ENCODE peak calls at places on chromosomes 6 and 20, in nine cellular contexts. M, V, B, D, L, U, S, E and I are unnamed samples.

GRCh38 chr6:33772114-33772830 is 16.7 kb downstream of the LEMD2 start:
- DNase-seq in M (peak), V (no peak), B (no peak), D (no peak), L (no peak), U (no peak), S (no peak), E (no peak), I (no peak)

GRCh38 chr6:123810214-123810613 is 6.5 kb downstream of the NKAIN2 start:
- DNase-seq in M (no peak), V (no peak), B (no peak), D (no peak), L (no peak), U (no peak), S (no peak), E (no peak), I (no peak)

GRCh38 chr6:13544454-13545186 is 29.8 kb upstream of the SIRT5 start:
- DNase-seq in M (no peak), V (no peak), B (no peak), D (no peak), L (no peak), U (no peak), S (no peak), E (no peak), I (no peak)

GRCh38 chr6:11601776-11602605 is 64.4 kb downstream of the TMEM170B start:
- DNase-seq in M (no peak), V (no peak), B (no peak), D (no peak), L (no peak), U (no peak), S (no peak), E (no peak), I (no peak)

GRCh38 chr6:112241820-112242443 is 12.4 kb downstream of the LAMA4 start:
- DNase-seq in M (no peak), V (no peak), B (no peak), D (no peak), L (no peak), U (no peak), S (no peak), E (no peak), I (no peak)

GRCh38 chr6:72769459-72770125 is 147.7 kb downstream of the KCNQ5 start:
- DNase-seq in M (no peak), V (no peak), B (no peak), D (no peak), L (no peak), U (no peak), S (no peak), E (no peak), I (no peak)

GRCh38 chr6:72553531-72554202 is 68.2 kb upstream of the KCNQ5 start:
- DNase-seq in M (peak), V (no peak), B (no peak), D (no peak), L (peak), U (no peak), S (no peak), E (peak), I (no peak)

GRCh38 chr6:33719326-33719987 is 8.0 kb upstream of the UQCC2 start:
- DNase-seq in M (no peak), V (no peak), B (no peak), D (no peak), L (no peak), U (peak), S (no peak), E (no peak), I (no peak)

GRCh38 chr6:5115168-5115567 is 30.0 kb downstream of the PPP1R3G start:
- DNase-seq in M (peak), V (peak), B (no peak), D (peak), L (peak), U (no peak), S (peak), E (no peak), I (no peak)

GRCh38 chr6:37047933-37048850 is 42.7 kb downstream of the FGD2 start:
- DNase-seq in M (no peak), V (no peak), B (no peak), D (no peak), L (no peak), U (peak), S (peak), E (no peak), I (no peak)

GRCh38 chr20:38108438-38109024 is 56.5 kb downstream of the TGM2 start:
- DNase-seq in M (peak), V (no peak), B (peak), D (no peak), L (peak), U (no peak), S (no peak), E (no peak), I (no peak)

GRCh38 chr6:135906542-135906941 is 55.0 kb downstream of the PDE7B start:
- DNase-seq in M (peak), V (no peak), B (no peak), D (no peak), L (peak), U (no peak), S (no peak), E (no peak), I (no peak)

GRCh38 chr6:33279971-33280511 is 3.1 kb downstream of the B3GALT4 start:
- DNase-seq in M (peak), V (no peak), B (no peak), D (peak), L (peak), U (no peak), S (no peak), E (no peak), I (no peak)

GRCh38 chr6:3023663-3024483 is 24.2 kb downstream of the NQO2 start:
- DNase-seq in M (peak), V (peak), B (peak), D (no peak), L (peak), U (peak), S (peak), E (peak), I (no peak)

GRCh38 chr20:364905-365794 is 15.4 kb upstream of the TRIB3 start:
- DNase-seq in M (peak), V (no peak), B (no peak), D (peak), L (peak), U (no peak), S (no peak), E (no peak), I (no peak)

GRCh38 chr20:50301712-50302111 is 111.1 kb downstream of the CEBPB start:
- DNase-seq in M (no peak), V (no peak), B (no peak), D (no peak), L (no peak), U (no peak), S (no peak), E (no peak), I (no peak)

GRCh38 chr6:22627644-22628043 is 58.3 kb downstream of the HDGFL1 start:
- DNase-seq in M (no peak), V (no peak), B (no peak), D (no peak), L (no peak), U (no peak), S (no peak), E (no peak), I (no peak)

GRCh38 chr20:2108987-2109386 is 7.4 kb downstream of the STK35 start:
- DNase-seq in M (peak), V (no peak), B (no peak), D (peak), L (peak), U (no peak), S (no peak), E (no peak), I (no peak)

GRCh38 chr6:49966334-49966733 is 2.4 kb upstream of the DEFB114 start:
- DNase-seq in M (no peak), V (no peak), B (no peak), D (no peak), L (no peak), U (no peak), S (no peak), E (no peak), I (no peak)

GRCh38 chr20:49775229-49775693 is 37.4 kb upstream of the SLC9A8 start:
- DNase-seq in M (peak), V (peak), B (no peak), D (peak), L (peak), U (no peak), S (peak), E (no peak), I (no peak)

GRCh38 chr6:39366875-39367618 is 44.5 kb upstream of the KCNK16 start:
- DNase-seq in M (peak), V (no peak), B (no peak), D (no peak), L (no peak), U (no peak), S (no peak), E (no peak), I (no peak)

GRCh38 chr20:60960500-60960899 is 291.6 kb upstream of the CDH4 start:
- DNase-seq in M (no peak), V (no peak), B (no peak), D (no peak), L (no peak), U (no peak), S (no peak), E (no peak), I (no peak)

GRCh38 chr6:25280617-25280990 is 1.4 kb downstream of the CARMIL1 start:
- DNase-seq in M (peak), V (peak), B (no peak), D (peak), L (no peak), U (no peak), S (no peak), E (no peak), I (no peak)

GRCh38 chr20:62370115-62370806 is 3.1 kb upstream of the LAMA5 start:
- DNase-seq in M (no peak), V (no peak), B (no peak), D (no peak), L (peak), U (no peak), S (no peak), E (peak), I (no peak)

GRCh38 chr6:134816300-134816699 is 133.6 kb downstream of the ALDH8A1 start:
- DNase-seq in M (no peak), V (no peak), B (no peak), D (no peak), L (no peak), U (no peak), S (no peak), E (no peak), I (no peak)

GRCh38 chr20:10219452-10219791 is 792 bp downstream of the SNAP25 start:
- DNase-seq in M (peak), V (peak), B (peak), D (no peak), L (peak), U (peak), S (peak), E (no peak), I (no peak)

GRCh38 chr6:100460650-100461204 is 4.0 kb downstream of the SIM1 start:
- DNase-seq in M (no peak), V (no peak), B (no peak), D (no peak), L (peak), U (no peak), S (no peak), E (no peak), I (no peak)

GRCh38 chr20:62969179-62969760 is 16.8 kb downstream of the SLC17A9 start:
- DNase-seq in M (no peak), V (no peak), B (no peak), D (no peak), L (peak), U (no peak), S (no peak), E (no peak), I (no peak)

GRCh38 chr20:25269833-25270170 is 21.9 kb downstream of the PYGB start:
- DNase-seq in M (no peak), V (no peak), B (no peak), D (no peak), L (no peak), U (peak), S (no peak), E (no peak), I (no peak)

GRCh38 chr6:160733045-160733646 is 31.1 kb downstream of the PLG start:
- DNase-seq in M (peak), V (peak), B (peak), D (peak), L (peak), U (no peak), S (no peak), E (peak), I (peak)

GRCh38 chr6:25659633-25660368 is 7.8 kb downstream of the SCGN start:
- DNase-seq in M (no peak), V (no peak), B (no peak), D (no peak), L (no peak), U (no peak), S (no peak), E (no peak), I (peak)

GRCh38 chr6:158157064-158157764 is 10.8 kb downstream of the SERAC1 start:
- DNase-seq in M (no peak), V (no peak), B (no peak), D (no peak), L (no peak), U (no peak), S (no peak), E (no peak), I (no peak)

GRCh38 chr20:58944610-58945009 is 36.4 kb upstream of the NELFCD start:
- DNase-seq in M (no peak), V (no peak), B (no peak), D (no peak), L (no peak), U (no peak), S (no peak), E (no peak), I (no peak)

GRCh38 chr20:4813076-4813838 is 91.5 kb downstream of the PRND start:
- DNase-seq in M (peak), V (no peak), B (peak), D (no peak), L (no peak), U (peak), S (peak), E (no peak), I (no peak)

GRCh38 chr6:1526689-1527088 is 83.0 kb upstream of the FOXC1 start:
- DNase-seq in M (no peak), V (no peak), B (no peak), D (no peak), L (peak), U (no peak), S (no peak), E (no peak), I (no peak)

GRCh38 chr6:157911786-157912185 is 69.9 kb upstream of the SYNJ2 start:
- DNase-seq in M (no peak), V (no peak), B (no peak), D (no peak), L (no peak), U (no peak), S (no peak), E (no peak), I (no peak)

GRCh38 chr20:39885975-39886649 is 802.9 kb downstream of the MAFB start:
- DNase-seq in M (peak), V (peak), B (peak), D (peak), L (peak), U (no peak), S (peak), E (peak), I (no peak)
- H3K4me3 ChIP-seq in M (no peak), V (no peak), B (no peak), D (no peak), L (no peak), U (no peak), S (no peak), E (no peak), I (no peak)

GRCh38 chr6:68876792-68877493 is 241.9 kb downstream of the ADGRB3 start:
- DNase-seq in M (peak), V (no peak), B (no peak), D (peak), L (peak), U (no peak), S (no peak), E (no peak), I (no peak)
- TF ChIP-seq CTCF in M (peak), V (no peak), B (peak), D (no peak), L (peak), U (peak), S (no peak), E (no peak), I (peak)

GRCh38 chr20:54477134-54477533 is 1.7 kb downstream of the DOK5 start:
- DNase-seq in M (no peak), V (no peak), B (no peak), D (no peak), L (no peak), U (no peak), S (no peak), E (no peak), I (no peak)

GRCh38 chr20:54474046-54474445 is 1.3 kb upstream of the DOK5 start:
- DNase-seq in M (no peak), V (no peak), B (no peak), D (no peak), L (no peak), U (no peak), S (no peak), E (no peak), I (no peak)

GRCh38 chr20:54476336-54476928 is 1.0 kb downstream of the DOK5 start:
- DNase-seq in M (no peak), V (no peak), B (peak), D (no peak), L (no peak), U (no peak), S (no peak), E (no peak), I (no peak)

GRCh38 chr20:54474866-54475265 is 527 bp upstream of the DOK5 start:
- DNase-seq in M (no peak), V (no peak), B (no peak), D (no peak), L (no peak), U (no peak), S (no peak), E (no peak), I (no peak)

GRCh38 chr20:54475334-54476287 is at the start of gene DOK5:
- DNase-seq in M (peak), V (no peak), B (peak), D (no peak), L (peak), U (no peak), S (peak), E (no peak), I (no peak)
- H3K4me3 ChIP-seq in M (peak), V (peak), B (peak), D (no peak), L (peak), U (peak), S (no peak), E (peak), I (peak)

GRCh38 chr20:51541189-51542032 is 1.1 kb downstream of the NFATC2 start:
- DNase-seq in M (peak), V (peak), B (peak), D (peak), L (peak), U (peak), S (peak), E (no peak), I (no peak)

GRCh38 chr20:51542894-51543788 is 622 bp upstream of the NFATC2 start:
- DNase-seq in M (no peak), V (no peak), B (no peak), D (no peak), L (no peak), U (peak), S (no peak), E (no peak), I (no peak)

GRCh38 chr20:51540585-51540984 is 1.9 kb downstream of the NFATC2 start:
- DNase-seq in M (no peak), V (no peak), B (no peak), D (no peak), L (no peak), U (no peak), S (no peak), E (no peak), I (no peak)

GRCh38 chr20:51545515-51545914 is 3.0 kb upstream of the NFATC2 start:
- DNase-seq in M (no peak), V (no peak), B (no peak), D (no peak), L (no peak), U (no peak), S (no peak), E (no peak), I (no peak)

DNA sequence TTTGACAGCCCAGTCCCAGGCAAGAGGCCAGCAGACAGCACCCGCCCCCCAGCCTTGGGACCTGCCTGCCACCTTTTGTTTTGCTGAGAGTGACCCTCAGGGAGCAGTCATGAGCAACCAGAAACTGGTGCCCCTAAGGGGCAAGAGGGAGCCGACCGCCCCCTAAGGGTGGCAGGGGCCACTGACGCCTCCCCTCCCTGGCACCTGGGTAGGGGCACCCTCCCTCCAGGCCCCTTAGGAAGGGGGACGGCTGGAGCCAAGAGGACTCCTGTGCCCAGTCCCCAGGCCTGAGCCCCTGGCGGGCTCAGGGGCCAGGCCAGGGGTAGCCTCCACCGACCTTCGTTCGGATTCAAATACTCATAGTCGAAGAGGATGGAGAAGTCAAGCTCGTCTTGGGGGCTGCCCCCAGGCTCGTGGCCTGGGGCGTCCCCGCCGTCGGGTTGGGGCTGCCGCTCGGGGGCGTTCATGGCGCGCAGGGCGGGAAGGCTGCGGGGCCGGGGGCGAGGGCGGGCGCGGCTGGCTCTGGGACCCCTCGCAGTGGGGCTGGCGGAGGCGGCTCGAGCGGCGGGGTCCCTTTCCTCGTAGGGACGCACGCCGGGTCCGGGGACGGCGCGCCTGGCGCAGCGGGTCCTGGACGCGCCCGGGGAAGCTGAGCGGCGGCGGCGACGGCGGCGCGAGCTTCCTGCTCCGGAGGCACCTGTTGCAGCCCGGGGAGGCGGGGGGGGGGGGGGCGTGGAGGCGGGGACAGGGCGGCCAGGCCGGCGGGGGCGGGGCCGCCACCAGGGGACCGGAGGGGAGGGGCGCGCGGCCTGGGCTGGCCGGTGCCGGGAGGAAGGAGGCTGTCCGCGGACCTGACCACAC is at the start of gene NFATC2:
- DNase-seq in M (no peak), V (peak), B (peak), D (peak), L (no peak), U (peak), S (peak), E (no peak), I (no peak)
- TF ChIP-seq CTCF in M (no peak), V (no peak), B (no peak), D (peak), L (no peak), U (peak), S (peak), E (no peak), I (no peak)